ENCODE peak calls at places on chromosomes 2 and 18, in ten cellular contexts. A, P, J, Z, W, X, I, F, S and B are unnamed samples.

GRCh38 chr2:29223851-29224692 is 108.9 kb downstream of the CLIP4 start:
- DNase-seq in W (no peak), Z (peak), P (no peak), S (no peak), A (peak), X (no peak), J (no peak), I (peak), F (peak), B (no peak)

GRCh38 chr2:72712977-72713376 is 112.9 kb downstream of the EXOC6B start:
- DNase-seq in F (no peak), J (no peak), A (no peak), P (no peak), Z (no peak), I (no peak), S (no peak), W (no peak), X (no peak), B (no peak)

GRCh38 chr2:95356821-95357700 is 45.4 kb upstream of the FAHD2A start:
- DNase-seq in I (peak), A (no peak), X (no peak), F (no peak), S (no peak), W (no peak), J (no peak), Z (no peak), P (no peak), B (no peak)

GRCh38 chr2:192195548-192196418 is 1.1 kb upstream of the TMEFF2 start:
- DNase-seq in Z (no peak), I (peak), F (peak), P (peak), J (peak), X (peak), A (no peak), W (no peak), S (no peak), B (peak)

GRCh38 chr2:196233033-196233807 is 61.8 kb upstream of the STK17B start:
- DNase-seq in I (no peak), X (no peak), W (peak), Z (peak), J (no peak), S (no peak), P (no peak), F (no peak), A (peak), B (no peak)

GRCh38 chr2:181832015-181832414 is 59.5 kb upstream of the ITPRID2 start:
- DNase-seq in W (no peak), P (no peak), F (no peak), J (no peak), S (no peak), I (no peak), Z (no peak), A (no peak), X (no peak), B (no peak)

GRCh38 chr18:37403100-37403781 is 162.4 kb downstream of the CELF4 start:
- DNase-seq in X (peak), A (peak), Z (peak), W (peak), S (no peak), P (no peak), J (no peak), F (no peak), I (peak), B (no peak)

GRCh38 chr2:215779912-215780311 is 233.4 kb downstream of the MREG start:
- DNase-seq in F (no peak), A (no peak), I (no peak), Z (no peak), W (no peak), S (no peak), X (no peak), J (no peak), P (no peak), B (no peak)

GRCh38 chr2:71748227-71748626 is 294.9 kb downstream of the DYSF start:
- DNase-seq in S (no peak), X (no peak), A (no peak), P (no peak), J (no peak), F (no peak), Z (no peak), I (no peak), W (no peak), B (no peak)

GRCh38 chr18:25876334-25876979 is 214.0 kb downstream of the SS18 start:
- DNase-seq in Z (no peak), J (no peak), I (no peak), S (no peak), F (no peak), A (no peak), P (no peak), X (no peak), W (no peak), B (no peak)

GRCh38 chr18:39199231-39199855 is 1633.7 kb upstream of the CELF4 start:
- DNase-seq in Z (no peak), W (no peak), J (no peak), X (no peak), I (no peak), F (no peak), S (no peak), A (no peak), P (no peak), B (no peak)

GRCh38 chr2:172507199-172507598 is 48.7 kb upstream of the PDK1 start:
- DNase-seq in A (no peak), F (no peak), W (no peak), X (no peak), I (no peak), J (no peak), S (no peak), Z (no peak), P (no peak), B (no peak)

GRCh38 chr18:48680339-48680738 is 141.5 kb downstream of the CTIF start:
- DNase-seq in F (no peak), I (peak), J (no peak), A (no peak), W (no peak), P (no peak), X (peak), Z (no peak), S (no peak), B (no peak)

GRCh38 chr18:53971331-53971730 is 253.1 kb downstream of the MBD2 start:
- DNase-seq in S (no peak), Z (no peak), F (no peak), W (no peak), X (no peak), P (no peak), A (no peak), I (no peak), J (no peak), B (no peak)

GRCh38 chr2:84991404-84992151 is 20.6 kb downstream of the KCMF1 start:
- DNase-seq in P (no peak), F (no peak), S (no peak), X (no peak), I (no peak), J (no peak), Z (peak), A (peak), W (peak), B (no peak)

GRCh38 chr2:69815717-69816116 is 13.7 kb upstream of the GMCL1 start:
- DNase-seq in J (no peak), I (no peak), X (no peak), Z (no peak), P (no peak), F (no peak), S (no peak), A (no peak), W (no peak), B (no peak)

GRCh38 chr2:5692561-5693287 is 540 bp downstream of the SOX11 start:
- DNase-seq in W (no peak), I (peak), P (no peak), S (no peak), F (no peak), A (no peak), Z (no peak), J (no peak), X (peak), B (peak)

GRCh38 chr2:143553261-143553660 is 424.0 kb downstream of the ARHGAP15 start:
- DNase-seq in X (no peak), F (no peak), S (no peak), Z (no peak), W (no peak), J (peak), P (no peak), I (no peak), A (no peak), B (no peak)

GRCh38 chr18:75211002-75211621 is 515 bp downstream of the TSHZ1 start:
- DNase-seq in W (no peak), S (no peak), A (no peak), Z (no peak), P (peak), I (no peak), J (peak), X (no peak), F (peak), B (peak)

GRCh38 chr2:229297284-229297683 is 26.2 kb upstream of the PID1 start:
- DNase-seq in W (no peak), F (no peak), A (no peak), Z (no peak), P (no peak), I (no peak), J (no peak), S (no peak), X (no peak), B (no peak)

GRCh38 chr2:86064006-86064405 is 41.7 kb downstream of the POLR1A start:
- DNase-seq in I (no peak), A (peak), S (no peak), Z (no peak), X (no peak), W (peak), J (no peak), F (no peak), P (no peak), B (no peak)

GRCh38 chr2:219219113-219219696 is 447 bp upstream of the ABCB6 start:
- DNase-seq in S (no peak), J (no peak), X (peak), W (no peak), A (no peak), F (no peak), P (peak), I (peak), Z (no peak), B (no peak)

GRCh38 chr18:75350440-75350839 is 77.1 kb downstream of the SMIM21 start:
- DNase-seq in S (no peak), J (no peak), I (no peak), W (peak), A (no peak), F (no peak), X (no peak), Z (no peak), P (peak), B (no peak)

GRCh38 chr2:52857722-52858121 is 909.9 kb upstream of the CHAC2 start:
- DNase-seq in W (no peak), A (no peak), Z (no peak), J (no peak), F (no peak), S (no peak), P (no peak), X (no peak), I (no peak), B (no peak)

GRCh38 chr2:70104231-70105111 is 17.2 kb downstream of the PCBP1 start:
- DNase-seq in S (no peak), Z (peak), W (no peak), I (no peak), J (peak), F (no peak), X (no peak), P (no peak), A (no peak), B (peak)

GRCh38 chr2:241645915-241646250 is 8.4 kb downstream of the ATG4B start:
- DNase-seq in A (no peak), P (no peak), Z (no peak), X (no peak), W (no peak), I (no peak), J (no peak), F (no peak), S (no peak), B (no peak)

GRCh38 chr2:172930871-172931255 is 144.8 kb upstream of the MAP3K20 start:
- DNase-seq in F (no peak), S (no peak), J (no peak), W (no peak), Z (no peak), P (peak), I (no peak), A (no peak), X (no peak), B (no peak)

GRCh38 chr18:50704541-50704940 is 115.3 kb downstream of the MRO start:
- DNase-seq in J (no peak), P (no peak), I (no peak), X (no peak), W (no peak), F (no peak), A (no peak), S (no peak), Z (no peak), B (no peak)

GRCh38 chr2:173048901-173049661 is 26.6 kb upstream of the MAP3K20 start:
- DNase-seq in X (no peak), A (peak), Z (peak), I (peak), W (peak), P (no peak), F (no peak), S (no peak), J (peak), B (no peak)

GRCh38 chr18:22342625-22343024 is 75.1 kb downstream of the CTAGE1 start:
- DNase-seq in W (no peak), A (peak), I (no peak), F (peak), S (no peak), X (no peak), P (no peak), Z (no peak), J (peak), B (no peak)

GRCh38 chr18:70126832-70127231 is 78.7 kb downstream of the RTTN start:
- DNase-seq in J (no peak), X (no peak), Z (no peak), S (no peak), A (no peak), W (no peak), F (no peak), I (no peak), P (no peak), B (no peak)

GRCh38 chr2:101440127-101440738 is 34.7 kb downstream of the RFX8 start:
- DNase-seq in J (no peak), X (no peak), Z (no peak), P (no peak), S (no peak), A (no peak), I (no peak), W (no peak), F (no peak), B (no peak)

GRCh38 chr2:239954166-239955085 is 70.7 kb downstream of the NDUFA10 start:
- DNase-seq in X (no peak), A (no peak), F (peak), W (no peak), J (no peak), Z (no peak), I (peak), P (no peak), S (no peak), B (no peak)

GRCh38 chr2:127106998-127107621 is at the start of gene BIN1:
- DNase-seq in F (peak), I (peak), W (peak), J (peak), X (peak), A (peak), S (no peak), P (peak), Z (peak), B (peak)

DNA sequence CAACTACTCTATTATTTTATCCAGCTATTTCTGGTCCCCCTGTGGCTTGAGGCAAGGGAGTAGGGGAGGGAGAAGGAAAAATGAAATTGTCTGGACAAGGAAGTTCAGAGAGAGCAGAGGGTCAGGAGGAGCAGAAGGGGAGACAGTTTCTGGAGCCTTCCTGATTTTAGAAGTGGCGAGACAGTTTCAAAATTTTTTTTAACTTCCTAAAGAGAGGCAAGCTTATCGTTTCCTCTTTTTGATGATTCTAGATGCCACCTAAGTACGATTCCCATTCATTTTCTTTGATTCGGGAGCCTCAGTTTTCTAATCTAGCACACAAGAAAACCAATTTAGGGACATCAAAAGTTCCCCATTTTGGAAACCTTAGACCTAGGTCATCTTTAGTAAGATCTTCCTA is 96.9 kb upstream of the B3GNT2 start:
- DNase-seq in I (no peak), J (no peak), A (no peak), P (no peak), F (no peak), S (no peak), W (no peak), Z (no peak), X (no peak), B (no peak)
- TF ChIP-seq CTCF in I (no peak), J (no peak), A (no peak), P (no peak), F (no peak), S (no peak), W (no peak), Z (no peak), X (no peak), B (no peak)

GRCh38 chr2:111884592-111884964 is 585 bp upstream of the ANAPC1 start:
- DNase-seq in S (no peak), F (no peak), J (no peak), P (no peak), I (no peak), X (no peak), W (no peak), Z (no peak), A (no peak), B (no peak)

DNA sequence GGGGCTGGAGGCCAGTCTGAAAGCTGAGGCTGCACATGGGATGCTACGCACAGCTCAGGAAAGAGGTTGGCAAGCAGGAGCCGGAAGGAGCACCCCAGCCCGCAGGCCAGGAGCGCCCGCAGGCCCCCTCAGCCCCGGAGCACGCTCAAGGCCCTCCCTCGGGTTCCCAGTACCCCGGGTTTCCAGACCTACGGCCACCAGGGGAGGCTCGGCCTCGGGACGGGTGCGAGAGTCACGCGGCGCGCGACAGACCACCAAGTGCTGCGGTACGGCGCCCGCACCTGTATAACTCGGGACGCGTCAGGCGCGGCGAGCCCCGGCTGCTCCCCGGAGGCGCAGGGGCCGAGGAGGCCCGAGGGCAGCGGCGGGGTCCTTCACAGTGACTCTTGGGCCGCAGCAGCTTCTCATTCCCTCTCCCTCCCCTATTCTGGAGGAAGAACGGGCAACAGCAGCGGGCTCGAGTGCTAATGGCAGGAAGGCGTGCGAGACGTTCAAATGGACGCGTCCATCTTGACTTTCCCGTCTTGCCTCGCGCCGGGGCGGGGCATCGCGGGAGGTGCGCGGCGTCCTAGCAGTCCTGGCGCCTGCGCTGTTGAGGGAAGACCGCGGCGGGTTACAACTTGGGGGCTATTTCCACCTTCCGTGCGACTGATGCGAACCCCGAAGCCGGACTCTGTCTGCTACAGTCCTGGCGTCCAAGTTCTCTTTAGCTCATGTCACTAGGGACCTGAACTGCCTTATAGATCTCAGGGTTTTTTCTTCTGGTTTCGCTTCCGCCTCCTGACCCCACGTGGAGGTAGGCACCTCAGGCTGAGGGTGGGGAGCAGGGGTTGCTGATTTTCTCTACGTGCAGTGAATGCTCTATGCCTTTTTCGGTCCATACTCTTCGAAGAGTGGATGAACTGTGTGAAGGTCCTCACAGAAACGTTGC is at the start of gene ANAPC1:
- DNase-seq in S (peak), P (peak), X (peak), A (no peak), I (peak), J (peak), Z (peak), F (peak), W (peak), B (peak)
- TF ChIP-seq CTCF in S (no peak), P (peak), X (no peak), A (no peak), I (peak), J (no peak), Z (no peak), F (no peak), W (no peak), B (no peak)

DNA sequence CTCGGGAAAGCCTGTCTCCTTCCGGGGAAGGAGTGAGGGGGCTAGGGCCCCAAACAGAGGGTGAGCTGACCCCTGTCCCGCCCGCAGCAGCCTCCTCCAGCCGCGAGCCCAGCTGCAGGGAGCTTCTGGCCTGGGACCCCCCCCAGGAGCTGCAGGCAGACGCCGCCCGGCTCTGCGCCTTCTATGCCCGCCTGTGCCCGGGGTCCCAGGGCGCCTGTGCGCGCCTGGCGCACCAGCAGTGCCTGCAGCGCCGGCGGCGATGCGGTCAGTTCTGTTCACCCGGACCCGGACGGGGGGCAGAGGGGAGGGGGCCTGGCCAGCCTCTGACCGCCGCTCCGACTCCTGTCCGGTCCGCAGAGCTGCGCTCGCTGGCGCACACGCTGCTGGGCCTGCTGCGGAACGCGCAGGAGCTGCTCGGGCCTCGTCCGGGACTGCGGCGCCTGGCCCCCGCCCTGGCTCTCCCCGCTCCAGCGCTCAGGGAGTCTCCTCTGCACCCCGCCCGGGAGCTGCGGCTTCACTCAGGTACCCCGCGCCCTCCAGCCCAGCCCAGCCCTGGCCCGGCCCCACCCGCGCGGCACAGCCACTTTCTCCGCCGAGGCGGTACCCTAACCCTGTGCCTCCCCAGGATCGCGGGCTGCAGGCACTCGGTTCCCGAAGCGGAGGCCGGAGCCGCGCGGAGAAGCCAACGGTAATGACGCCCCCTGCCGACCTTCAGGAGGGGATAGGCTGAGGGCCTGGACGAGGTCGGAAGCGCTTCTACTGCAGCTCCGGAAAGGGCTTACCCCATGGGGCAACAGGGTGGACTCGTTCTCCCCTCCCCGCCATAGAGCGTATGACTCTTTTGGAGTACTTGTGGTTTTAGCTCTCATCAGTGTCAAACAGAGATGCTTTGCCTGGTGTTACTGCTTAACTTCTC is 2.0 kb upstream of the CHRND start:
- DNase-seq in W (no peak), P (peak), S (no peak), Z (no peak), F (no peak), I (no peak), J (peak), X (peak), A (no peak), B (peak)
- TF ChIP-seq CTCF in W (peak), P (peak), S (no peak), Z (no peak), F (no peak), I (no peak), J (peak), X (peak), A (peak), B (peak)

GRCh38 chr2:42659601-42660000 is 91.2 kb downstream of the MTA3 start:
- DNase-seq in X (no peak), S (no peak), J (no peak), I (no peak), W (no peak), Z (no peak), A (no peak), P (no peak), F (no peak), B (no peak)

GRCh38 chr2:42663828-42664227 is 95.4 kb downstream of the MTA3 start:
- DNase-seq in F (no peak), J (no peak), Z (no peak), I (no peak), X (no peak), A (no peak), P (no peak), S (no peak), W (no peak), B (no peak)

GRCh38 chr2:42663106-42663755 is 94.8 kb downstream of the MTA3 start:
- DNase-seq in I (peak), A (peak), X (peak), P (peak), Z (peak), F (peak), W (peak), J (peak), S (peak), B (peak)
- TF ChIP-seq CTCF in I (peak), A (peak), X (peak), P (peak), Z (peak), F (peak), W (peak), J (peak), S (peak), B (peak)

GRCh38 chr18:71426441-71426840 is 1117.7 kb downstream of the CBLN2 start:
- DNase-seq in A (no peak), S (no peak), J (no peak), F (no peak), W (no peak), X (no peak), Z (no peak), I (no peak), P (no peak), B (no peak)
- TF ChIP-seq CTCF in A (no peak), S (no peak), J (peak), F (no peak), W (no peak), X (peak), Z (no peak), I (no peak), P (no peak), B (peak)

GRCh38 chr2:11121099-11121822 is 34.0 kb upstream of the SLC66A3 start:
- DNase-seq in W (no peak), Z (no peak), P (peak), I (no peak), S (no peak), F (no peak), X (no peak), J (no peak), A (no peak), B (no peak)
- TF ChIP-seq CTCF in W (no peak), Z (no peak), P (no peak), I (no peak), S (no peak), F (no peak), X (no peak), J (no peak), A (no peak), B (no peak)